ENCODE peak calls at places on chromosomes 3 and 15, in six cellular contexts. One of them, this sample, is unnamed.

GRCh38 chr3:101720851-101721649 is 3.4 kb upstream of the CEP97 start:
- DNase-seq in Peyer's patch: no peak
- DNase-seq in endodermal cell: no peak
- DNase-seq in IMR-90: peak
- DNase-seq in RWPE1: peak
- DNase-seq in epithelial cell of prostate: peak
- DNase-seq in this sample: no peak

GRCh38 chr3:71489315-71489761 is 94.2 kb downstream of the FOXP1 start:
- DNase-seq in Peyer's patch: no peak
- DNase-seq in IMR-90: no peak
- DNase-seq in epithelial cell of prostate: no peak
- DNase-seq in RWPE1: no peak
- DNase-seq in endodermal cell: no peak
- DNase-seq in this sample: no peak

GRCh38 chr15:60787737-60788513 is 309.0 kb upstream of the ICE2 start:
- DNase-seq in epithelial cell of prostate: no peak
- DNase-seq in RWPE1: peak
- DNase-seq in endodermal cell: no peak
- DNase-seq in Peyer's patch: no peak
- DNase-seq in IMR-90: no peak
- DNase-seq in this sample: peak

GRCh38 chr3:114892117-114892870 is 254.8 kb downstream of the ZBTB20 start:
- DNase-seq in endodermal cell: no peak
- DNase-seq in epithelial cell of prostate: no peak
- DNase-seq in Peyer's patch: no peak
- DNase-seq in IMR-90: no peak
- DNase-seq in RWPE1: no peak
- DNase-seq in this sample: no peak

GRCh38 chr15:55108858-55109518 is 87.8 kb downstream of the RSL24D1 start:
- DNase-seq in Peyer's patch: peak
- DNase-seq in RWPE1: peak
- DNase-seq in epithelial cell of prostate: peak
- DNase-seq in IMR-90: peak
- DNase-seq in endodermal cell: peak
- DNase-seq in this sample: peak

GRCh38 chr3:177249203-177249602 is 51.9 kb upstream of the TBL1XR1 start:
- DNase-seq in Peyer's patch: peak
- DNase-seq in RWPE1: no peak
- DNase-seq in epithelial cell of prostate: no peak
- DNase-seq in endodermal cell: no peak
- DNase-seq in IMR-90: no peak
- DNase-seq in this sample: no peak

GRCh38 chr15:55168350-55168974 is 28.3 kb downstream of the RSL24D1 start:
- DNase-seq in IMR-90: peak
- DNase-seq in endodermal cell: peak
- DNase-seq in Peyer's patch: peak
- DNase-seq in epithelial cell of prostate: peak
- DNase-seq in RWPE1: peak
- DNase-seq in this sample: peak

GRCh38 chr3:150497956-150498355 is 48.3 kb downstream of the SERP1 start:
- DNase-seq in endodermal cell: no peak
- DNase-seq in IMR-90: peak
- DNase-seq in Peyer's patch: no peak
- DNase-seq in epithelial cell of prostate: peak
- DNase-seq in RWPE1: peak
- DNase-seq in this sample: peak

GRCh38 chr15:84981711-84982300 is at the start of gene PDE8A:
- DNase-seq in RWPE1: peak
- DNase-seq in epithelial cell of prostate: no peak
- DNase-seq in IMR-90: peak
- DNase-seq in Peyer's patch: peak
- DNase-seq in endodermal cell: peak
- DNase-seq in this sample: peak

GRCh38 chr3:73467211-73467610 is 157.5 kb downstream of the PDZRN3 start:
- DNase-seq in RWPE1: no peak
- DNase-seq in IMR-90: no peak
- DNase-seq in Peyer's patch: no peak
- DNase-seq in endodermal cell: no peak
- DNase-seq in epithelial cell of prostate: no peak
- DNase-seq in this sample: no peak

GRCh38 chr15:74829500-74829899 is 3.1 kb downstream of the CPLX3 start:
- DNase-seq in endodermal cell: no peak
- DNase-seq in Peyer's patch: no peak
- DNase-seq in RWPE1: no peak
- DNase-seq in IMR-90: peak
- DNase-seq in epithelial cell of prostate: no peak
- DNase-seq in this sample: no peak

GRCh38 chr15:99385865-99386264 is 134.6 kb downstream of the LRRC28 start:
- DNase-seq in IMR-90: peak
- DNase-seq in endodermal cell: no peak
- DNase-seq in Peyer's patch: peak
- DNase-seq in epithelial cell of prostate: no peak
- DNase-seq in RWPE1: no peak
- DNase-seq in this sample: peak

GRCh38 chr15:98684441-98684840 is 36.1 kb downstream of the IGF1R start:
- DNase-seq in IMR-90: peak
- DNase-seq in endodermal cell: no peak
- DNase-seq in RWPE1: peak
- DNase-seq in epithelial cell of prostate: no peak
- DNase-seq in Peyer's patch: no peak
- DNase-seq in this sample: no peak

GRCh38 chr3:29426302-29427226 is 145.7 kb downstream of the RBMS3 start:
- DNase-seq in epithelial cell of prostate: no peak
- DNase-seq in RWPE1: no peak
- DNase-seq in endodermal cell: no peak
- DNase-seq in Peyer's patch: no peak
- DNase-seq in IMR-90: no peak
- DNase-seq in this sample: no peak

GRCh38 chr15:63544253-63545026 is 40.0 kb downstream of the USP3 start:
- DNase-seq in IMR-90: no peak
- DNase-seq in Peyer's patch: no peak
- DNase-seq in endodermal cell: no peak
- DNase-seq in RWPE1: no peak
- DNase-seq in epithelial cell of prostate: no peak
- DNase-seq in this sample: no peak

GRCh38 chr3:126269360-126269759 is 87.8 kb downstream of the KLF15 start:
- DNase-seq in endodermal cell: no peak
- DNase-seq in RWPE1: no peak
- DNase-seq in Peyer's patch: no peak
- DNase-seq in IMR-90: peak
- DNase-seq in epithelial cell of prostate: no peak
- DNase-seq in this sample: no peak

GRCh38 chr3:171833775-171834460 is 9.2 kb upstream of the TMEM212 start:
- DNase-seq in IMR-90: peak
- DNase-seq in Peyer's patch: no peak
- DNase-seq in RWPE1: peak
- DNase-seq in endodermal cell: no peak
- DNase-seq in epithelial cell of prostate: no peak
- DNase-seq in this sample: peak

GRCh38 chr15:81767076-81767475 is 278.7 kb downstream of the MEX3B start:
- DNase-seq in IMR-90: no peak
- DNase-seq in endodermal cell: no peak
- DNase-seq in epithelial cell of prostate: no peak
- DNase-seq in RWPE1: no peak
- DNase-seq in Peyer's patch: no peak
- DNase-seq in this sample: no peak

GRCh38 chr15:75647370-75648155 is at the start of gene SNX33:
- DNase-seq in RWPE1: peak
- DNase-seq in endodermal cell: peak
- DNase-seq in Peyer's patch: peak
- DNase-seq in IMR-90: peak
- DNase-seq in epithelial cell of prostate: no peak
- DNase-seq in this sample: peak

GRCh38 chr3:101518421-101518871 is 5.4 kb upstream of the SENP7 start:
- DNase-seq in epithelial cell of prostate: peak
- DNase-seq in endodermal cell: no peak
- DNase-seq in RWPE1: peak
- DNase-seq in Peyer's patch: no peak
- DNase-seq in IMR-90: peak
- DNase-seq in this sample: peak

GRCh38 chr3:14811733-14812132 is 7.0 kb upstream of the FGD5 start:
- DNase-seq in epithelial cell of prostate: no peak
- DNase-seq in RWPE1: no peak
- DNase-seq in IMR-90: no peak
- DNase-seq in endodermal cell: no peak
- DNase-seq in Peyer's patch: no peak
- DNase-seq in this sample: peak

GRCh38 chr3:52010431-52010830 is 14.7 kb upstream of the RPL29 start:
- DNase-seq in Peyer's patch: no peak
- DNase-seq in RWPE1: no peak
- DNase-seq in endodermal cell: no peak
- DNase-seq in epithelial cell of prostate: no peak
- DNase-seq in IMR-90: no peak
- DNase-seq in this sample: no peak

GRCh38 chr3:194208701-194209100 is 72.8 kb downstream of the HES1 start:
- DNase-seq in epithelial cell of prostate: no peak
- DNase-seq in Peyer's patch: no peak
- DNase-seq in RWPE1: no peak
- DNase-seq in endodermal cell: no peak
- DNase-seq in IMR-90: no peak
- DNase-seq in this sample: no peak

GRCh38 chr15:80266113-80266512 is 14.1 kb upstream of the CTXND1 start:
- DNase-seq in RWPE1: no peak
- DNase-seq in Peyer's patch: no peak
- DNase-seq in epithelial cell of prostate: no peak
- DNase-seq in IMR-90: no peak
- DNase-seq in endodermal cell: no peak
- DNase-seq in this sample: no peak

GRCh38 chr3:57007513-57008415 is 52.7 kb upstream of the SPATA12 start:
- DNase-seq in endodermal cell: peak
- DNase-seq in Peyer's patch: no peak
- DNase-seq in IMR-90: peak
- DNase-seq in RWPE1: peak
- DNase-seq in epithelial cell of prostate: no peak
- DNase-seq in this sample: peak

GRCh38 chr15:52527898-52528464 is 699 bp downstream of the MYO5A start:
- DNase-seq in RWPE1: peak
- DNase-seq in IMR-90: peak
- DNase-seq in epithelial cell of prostate: no peak
- DNase-seq in Peyer's patch: peak
- DNase-seq in endodermal cell: no peak
- DNase-seq in this sample: peak

GRCh38 chr3:45134758-45135521 is 11.2 kb downstream of the CDCP1 start:
- DNase-seq in IMR-90: peak
- DNase-seq in epithelial cell of prostate: no peak
- DNase-seq in Peyer's patch: no peak
- DNase-seq in endodermal cell: no peak
- DNase-seq in RWPE1: no peak
- DNase-seq in this sample: no peak

GRCh38 chr3:121989943-121990342 is 32.1 kb downstream of the ILDR1 start:
- DNase-seq in RWPE1: no peak
- DNase-seq in endodermal cell: peak
- DNase-seq in epithelial cell of prostate: no peak
- DNase-seq in Peyer's patch: no peak
- DNase-seq in IMR-90: no peak
- DNase-seq in this sample: no peak

GRCh38 chr3:48614044-48614443 is 4.6 kb upstream of the UQCRC1 start:
- DNase-seq in endodermal cell: no peak
- DNase-seq in Peyer's patch: no peak
- DNase-seq in RWPE1: peak
- DNase-seq in IMR-90: peak
- DNase-seq in epithelial cell of prostate: peak
- DNase-seq in this sample: peak

GRCh38 chr3:108488631-108489030 is 21.8 kb downstream of the MYH15 start:
- DNase-seq in endodermal cell: no peak
- DNase-seq in Peyer's patch: no peak
- DNase-seq in epithelial cell of prostate: no peak
- DNase-seq in IMR-90: peak
- DNase-seq in RWPE1: no peak
- DNase-seq in this sample: peak

GRCh38 chr3:191499307-191500125 is 38.6 kb downstream of the PYDC2 start:
- DNase-seq in Peyer's patch: no peak
- DNase-seq in RWPE1: peak
- DNase-seq in endodermal cell: peak
- DNase-seq in IMR-90: peak
- DNase-seq in epithelial cell of prostate: no peak
- DNase-seq in this sample: no peak
- H3K27ac ChIP-seq in Peyer's patch: no peak
- H3K27ac ChIP-seq in RWPE1: no peak
- H3K27ac ChIP-seq in endodermal cell: no peak
- H3K27ac ChIP-seq in IMR-90: no peak
- H3K27ac ChIP-seq in epithelial cell of prostate: no peak
- H3K27ac ChIP-seq in this sample: no peak

GRCh38 chr3:64686446-64686908 is 1.3 kb downstream of the ADAMTS9 start:
- DNase-seq in epithelial cell of prostate: peak
- DNase-seq in Peyer's patch: no peak
- DNase-seq in RWPE1: no peak
- DNase-seq in endodermal cell: no peak
- DNase-seq in IMR-90: peak
- DNase-seq in this sample: peak
- H3K27ac ChIP-seq in epithelial cell of prostate: peak
- H3K27ac ChIP-seq in Peyer's patch: peak
- H3K27ac ChIP-seq in RWPE1: no peak
- H3K27ac ChIP-seq in endodermal cell: peak
- H3K27ac ChIP-seq in IMR-90: peak
- H3K27ac ChIP-seq in this sample: peak

DNA sequence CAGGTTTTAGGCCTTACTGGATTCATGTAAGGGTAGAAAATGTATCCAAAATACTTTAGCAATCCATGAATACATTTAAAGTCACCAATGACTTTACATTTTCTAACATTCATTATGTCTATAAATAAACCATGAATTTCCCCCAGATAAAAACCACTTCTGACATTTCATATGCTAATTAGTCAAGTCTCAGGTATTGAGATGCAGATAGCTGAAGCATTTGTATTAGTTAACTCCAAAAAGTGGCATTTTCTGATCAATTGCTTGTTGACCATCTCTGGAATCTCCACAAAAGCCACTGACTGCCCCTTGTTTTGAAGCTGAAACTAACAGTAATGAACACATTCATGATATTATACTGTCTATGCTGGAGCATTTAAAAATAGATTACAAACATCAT is 68.4 kb upstream of the RAP2B start:
- DNase-seq in epithelial cell of prostate: no peak
- DNase-seq in Peyer's patch: no peak
- DNase-seq in endodermal cell: no peak
- DNase-seq in IMR-90: no peak
- DNase-seq in RWPE1: no peak
- DNase-seq in this sample: no peak
- H3K27ac ChIP-seq in epithelial cell of prostate: no peak
- H3K27ac ChIP-seq in Peyer's patch: no peak
- H3K27ac ChIP-seq in endodermal cell: no peak
- H3K27ac ChIP-seq in IMR-90: no peak
- H3K27ac ChIP-seq in RWPE1: no peak
- H3K27ac ChIP-seq in this sample: no peak

DNA sequence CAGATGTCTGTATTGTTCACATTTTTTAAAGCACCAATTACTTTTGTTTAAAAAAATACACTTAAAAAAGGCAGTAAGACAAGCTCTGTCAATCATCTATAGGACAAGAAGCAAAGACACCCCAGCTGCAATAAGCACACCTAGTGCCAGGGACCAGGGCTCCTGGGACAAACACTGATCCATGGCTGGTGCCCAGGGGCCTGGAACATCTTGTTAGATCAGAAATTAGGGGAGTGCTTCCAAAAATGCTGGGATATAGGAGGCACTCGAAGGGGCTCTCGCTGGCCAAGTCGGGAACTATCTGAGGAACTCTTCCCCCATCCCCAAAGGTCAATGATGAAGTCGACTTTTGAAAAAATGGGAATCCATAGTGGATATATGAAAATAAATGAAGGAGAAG is 28.7 kb downstream of the TSPAN3 start:
- DNase-seq in Peyer's patch: no peak
- DNase-seq in IMR-90: no peak
- DNase-seq in RWPE1: no peak
- DNase-seq in endodermal cell: no peak
- DNase-seq in epithelial cell of prostate: no peak
- DNase-seq in this sample: no peak
- H3K27ac ChIP-seq in Peyer's patch: no peak
- H3K27ac ChIP-seq in IMR-90: no peak
- H3K27ac ChIP-seq in RWPE1: no peak
- H3K27ac ChIP-seq in endodermal cell: no peak
- H3K27ac ChIP-seq in epithelial cell of prostate: no peak
- H3K27ac ChIP-seq in this sample: no peak